ENCODE peak calls at places on chromosomes 13 and 19, in ten cellular contexts. R is Peyer's patch; Z is mammary epithelial cell; Y is stomach; W is right atrium auricular region; G is breast epithelium; X is A549; E is neural progenitor cell; D is keratinocyte; U is CD4-positive, CD25-positive, alpha-beta regulatory T cell. Q is an unnamed sample.

GRCh38 chr19:57675881-57676280 is 5.9 kb upstream of the ZNF551 start:
- DNase-seq in R (no peak), U (no peak), X (no peak), Z (no peak), W (no peak), G (no peak), E (no peak), Y (no peak), D (no peak), Q (no peak)

GRCh38 chr13:78319101-78319627 is 284.2 kb downstream of the POU4F1 start:
- DNase-seq in Y (no peak), D (no peak), U (no peak), W (no peak), R (no peak), X (no peak), E (no peak), Z (no peak), G (no peak), Q (no peak)

GRCh38 chr19:56765107-56765506 is 75.4 kb downstream of the PEG3 start:
- DNase-seq in D (no peak), R (peak; percentile 16), E (no peak), W (peak; percentile 62), Z (no peak), G (peak; percentile 55), X (no peak), U (no peak), Y (peak; percentile 30), Q (no peak)

GRCh38 chr19:18995804-18996241 is 37.5 kb downstream of the SUGP2 start:
- DNase-seq in U (no peak), G (no peak), W (no peak), D (no peak), X (peak; percentile 65), E (peak; percentile 89), Z (peak; percentile 58), R (no peak), Y (peak; percentile 35), Q (peak; percentile 23)

GRCh38 chr13:25927966-25928365 is 123.8 kb downstream of the SHISA2 start:
- DNase-seq in R (no peak), D (no peak), W (no peak), U (no peak), E (no peak), Z (no peak), Y (no peak), X (no peak), G (no peak), Q (no peak)

GRCh38 chr19:39472746-39473442 is 7.7 kb upstream of the TIMM50 start:
- DNase-seq in Z (no peak), Y (no peak), G (no peak), D (no peak), R (no peak), U (no peak), X (no peak), E (no peak), W (no peak), Q (no peak)

GRCh38 chr19:18915639-18916038 is 3.5 kb downstream of the COPE start:
- DNase-seq in E (peak; percentile 69), U (no peak), Y (peak; percentile 36), X (no peak), G (no peak), D (no peak), Z (peak; percentile 32), W (no peak), R (no peak), Q (peak; percentile 59)

GRCh38 chr13:109761695-109762094 is 24.7 kb downstream of the IRS2 start:
- DNase-seq in D (peak; percentile 41), W (no peak), U (no peak), Z (peak; percentile 81), G (no peak), X (no peak), R (no peak), E (no peak), Y (no peak), Q (no peak)

GRCh38 chr19:47124937-47125668 is 5.5 kb upstream of the SAE1 start:
- DNase-seq in U (no peak), Z (peak; percentile 55), D (no peak), G (no peak), W (no peak), X (peak; percentile 86), Y (no peak), E (peak; percentile 83), R (no peak), Q (peak; percentile 83)

GRCh38 chr13:98142427-98143156 is at the start of gene FARP1:
- DNase-seq in E (peak; percentile 94), W (no peak), R (no peak), Z (peak; percentile 77), U (no peak), X (peak; percentile 48), D (no peak), Y (peak; percentile 88), G (peak; percentile 78), Q (peak; percentile 67)

GRCh38 chr13:71773534-71773933 is 93.5 kb downstream of the DACH1 start:
- DNase-seq in E (no peak), U (no peak), G (no peak), D (no peak), R (no peak), Y (no peak), X (no peak), Z (no peak), W (no peak), Q (peak; percentile 70)

GRCh38 chr13:21022694-21023325 is 38.6 kb downstream of the LATS2 start:
- DNase-seq in W (peak; percentile 13), E (peak; percentile 35), Y (no peak), R (no peak), X (no peak), U (no peak), G (no peak), D (no peak), Z (no peak), Q (no peak)

GRCh38 chr19:18368504-18369222 is 17.3 kb upstream of the GDF15 start:
- DNase-seq in R (no peak), Z (no peak), W (no peak), D (no peak), Y (peak; percentile 62), X (no peak), E (peak; percentile 61), G (no peak), U (no peak), Q (no peak)

GRCh38 chr19:55642153-55643002 is 1.1 kb upstream of the ZNF581 start:
- DNase-seq in W (no peak), Y (peak; percentile 39), R (peak; percentile 59), U (no peak), G (no peak), Z (no peak), D (no peak), E (peak; percentile 57), X (no peak), Q (no peak)

GRCh38 chr13:21606251-21606650 is 2.3 kb upstream of the MICU2 start:
- DNase-seq in R (no peak), Y (no peak), E (no peak), U (no peak), Z (no peak), X (no peak), G (no peak), W (no peak), D (no peak), Q (no peak)

GRCh38 chr13:29847501-29847983 is 2.9 kb downstream of the UBL3 start:
- DNase-seq in Y (no peak), G (no peak), U (no peak), Z (peak; percentile 62), R (no peak), D (no peak), W (no peak), E (peak; percentile 14), X (no peak), Q (peak; percentile 51)

GRCh38 chr19:58182577-58182988 is 278 bp upstream of the ZNF274 start:
- DNase-seq in D (no peak), Y (no peak), E (no peak), G (no peak), W (no peak), U (peak; percentile 78), X (no peak), R (peak; percentile 92), Z (peak; percentile 7), Q (no peak)

GRCh38 chr13:113852536-113853517 is 11.0 kb downstream of the GAS6 start:
- DNase-seq in Z (no peak), R (no peak), U (no peak), E (no peak), D (no peak), G (peak; percentile 17), Y (no peak), W (peak; percentile 54), X (no peak), Q (peak; percentile 63)
- H3K4me1 ChIP-seq in Z (peaks cover 52% of the 10 kb centered on the region), R (peaks cover 89% of the 10 kb centered on the region), U (peaks cover 7% of the 10 kb centered on the region), E (peaks cover 12% of the 10 kb centered on the region), D (peaks cover 60% of the 10 kb centered on the region), G (peaks cover 9% of the 10 kb centered on the region), Y (peaks cover 79% of the 10 kb centered on the region), W (no peaks in the 10 kb centered on the region), X (peaks cover 6% of the 10 kb centered on the region), Q (peaks cover 20% of the 10 kb centered on the region)

DNA sequence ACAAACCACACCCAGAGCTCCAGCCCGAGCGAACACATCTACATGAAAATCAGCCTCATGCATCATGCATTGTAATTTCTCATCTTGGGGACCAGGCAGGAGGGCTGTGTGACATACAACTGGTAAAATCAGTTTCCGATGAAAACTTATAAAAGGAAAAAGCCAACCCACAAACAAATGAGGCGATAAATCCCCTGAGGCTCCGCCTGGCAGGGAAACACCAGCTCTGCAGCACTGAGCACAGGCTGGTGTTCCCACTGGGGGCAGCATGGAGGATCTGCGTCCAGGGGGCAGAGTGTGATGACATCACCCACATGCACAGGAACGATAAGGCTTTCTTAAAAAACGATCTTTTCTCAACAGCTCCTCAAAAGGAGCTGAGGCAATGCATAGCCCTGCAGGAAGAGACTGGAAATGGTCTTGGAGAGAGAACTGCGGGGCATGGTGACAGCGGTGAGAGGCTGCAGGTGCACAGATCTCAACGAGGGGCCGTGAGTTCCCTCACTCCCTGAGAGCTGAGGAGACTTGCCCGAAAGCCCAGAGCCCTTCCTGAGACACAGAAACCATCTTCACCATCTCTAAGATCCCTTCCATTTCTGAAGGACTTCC is 24.6 kb downstream of the SH3GL1 start:
- DNase-seq in W (no peak), E (peak; percentile 74), D (no peak), X (no peak), R (peak; percentile 76), U (no peak), G (no peak), Y (no peak), Z (no peak), Q (peak; percentile 38)
- H3K4me3 ChIP-seq in W (no peak overlapping the region), E (no peak overlapping the region), D (no peak overlapping the region), X (no peak overlapping the region), R (no peak overlapping the region), U (no peak overlapping the region), G (no peak overlapping the region), Y (no peak overlapping the region), Z (no peak overlapping the region), Q (no peak overlapping the region)

DNA sequence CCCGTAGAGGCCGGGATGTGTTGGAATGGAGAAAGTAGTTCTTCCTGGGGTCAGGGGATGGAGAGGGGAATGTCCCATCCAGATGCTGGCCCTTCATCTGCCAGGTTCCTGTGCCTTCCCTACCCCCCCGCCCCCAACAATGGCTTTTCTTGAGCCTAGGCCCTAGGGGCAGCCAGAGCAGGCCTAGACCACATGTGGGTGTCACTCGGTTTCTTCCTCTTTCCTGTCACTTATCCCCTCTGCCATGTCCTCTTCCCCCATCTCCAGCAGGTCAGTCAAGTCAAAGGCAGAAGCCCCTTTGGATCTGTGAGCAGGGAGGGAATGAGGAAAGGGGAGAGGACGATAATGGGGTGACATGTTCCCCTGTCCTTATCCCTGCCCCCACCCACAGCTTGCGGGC is 36.4 kb downstream of the LYL1 start:
- DNase-seq in E (no peak), D (no peak), Y (no peak), R (no peak), U (no peak), W (no peak), X (no peak), Z (no peak), G (no peak), Q (no peak)
- H3K4me1 ChIP-seq in E (peaks cover 12% of the 10 kb centered on the region), D (peaks cover 6% of the 10 kb centered on the region), Y (peaks cover 100% of the 10 kb centered on the region), R (peaks cover 65% of the 10 kb centered on the region), U (peaks cover 6% of the 10 kb centered on the region), W (no peaks in the 10 kb centered on the region), X (peaks cover 3% of the 10 kb centered on the region), Z (peaks cover 7% of the 10 kb centered on the region), G (peaks cover 3% of the 10 kb centered on the region), Q (peaks cover 3% of the 10 kb centered on the region)

GRCh38 chr13:113210834-113211233 is 1.4 kb downstream of the CUL4A start:
- DNase-seq in E (no peak), X (no peak), Z (no peak), Y (no peak), D (no peak), U (no peak), W (no peak), G (no peak), R (no peak), Q (no peak)
- H3K4me3 ChIP-seq in E (peak overlapping the region; percentile 91), X (peak overlapping the region; percentile 99), Z (peak overlapping the region; percentile 74), Y (peak overlapping the region; percentile 98), D (peak overlapping the region; percentile 93), U (peak overlapping the region; percentile 95), W (peak overlapping the region; percentile 61), G (no peak overlapping the region), R (no peak overlapping the region), Q (no peak overlapping the region)

Q was measured in small intestine.